ENCODE peak calls at places on chromosomes 5 and 9, in six cellular contexts. N is K562, I is GM23338, L is GM12878, W is HepG2, T is A549. X is an unnamed sample. For H3K4me1, the result is how much of the 10 kb centered on the place peaks cover.

GRCh38 chr5:126015244-126016054 is 407.8 kb upstream of the GRAMD2B start:
- DNase-seq in N (no peak), I (no peak), L (no peak), W (no peak), T (no peak), X (no peak)

GRCh38 chr5:61575103-61575502 is 243.0 kb downstream of the ZSWIM6 start:
- DNase-seq in W (no peak), L (no peak), T (no peak), I (no peak), N (peak), X (no peak)

GRCh38 chr5:11334404-11334803 is 569.8 kb downstream of the CTNND2 start:
- DNase-seq in W (no peak), N (no peak), L (no peak), T (no peak), I (no peak), X (no peak)

GRCh38 chr9:33170464-33171156 is 3.5 kb upstream of the B4GALT1 start:
- DNase-seq in W (no peak), N (no peak), I (peak), T (no peak), L (no peak), X (no peak)

GRCh38 chr5:138282918-138283742 is 8.7 kb upstream of the GFRA3 start:
- DNase-seq in L (no peak), N (peak), T (peak), I (peak), W (peak), X (peak)

GRCh38 chr5:53972314-53972713 is 338.1 kb downstream of the ARL15 start:
- DNase-seq in I (no peak), L (no peak), N (no peak), W (no peak), T (no peak), X (no peak)

GRCh38 chr9:85349046-85349445 is 392.7 kb downstream of the AGTPBP1 start:
- DNase-seq in W (no peak), L (no peak), I (no peak), N (no peak), T (no peak), X (no peak)

GRCh38 chr5:135738564-135738875 is 95.9 kb upstream of the SLC25A48 start:
- DNase-seq in L (no peak), T (no peak), I (no peak), W (no peak), N (no peak), X (no peak)

GRCh38 chr5:142079243-142079642 is 29.3 kb upstream of the NDFIP1 start:
- DNase-seq in L (no peak), N (no peak), T (no peak), W (no peak), I (no peak), X (no peak)

GRCh38 chr9:33082538-33083326 is 6.3 kb upstream of the SMU1 start:
- DNase-seq in I (no peak), N (no peak), T (no peak), W (no peak), L (no peak), X (no peak)

GRCh38 chr5:74423383-74423782 is 217.1 kb downstream of the ENC1 start:
- DNase-seq in W (no peak), N (no peak), L (no peak), I (no peak), T (no peak), X (no peak)

GRCh38 chr9:131361202-131361833 is 32.6 kb upstream of the PRRC2B start:
- DNase-seq in L (no peak), N (no peak), W (no peak), I (no peak), T (no peak), X (no peak)

GRCh38 chr5:39898731-39899130 is 474.0 kb upstream of the DAB2 start:
- DNase-seq in W (no peak), L (no peak), N (no peak), I (no peak), T (no peak), X (no peak)

GRCh38 chr5:132456553-132457361 is 33.8 kb downstream of the IRF1 start:
- DNase-seq in T (no peak), I (no peak), W (no peak), N (no peak), L (peak), X (no peak)

GRCh38 chr5:126686451-126687126 is 85.8 kb downstream of the PHAX start:
- DNase-seq in N (peak), L (peak), T (no peak), W (no peak), I (no peak), X (no peak)

GRCh38 chr9:12811935-12812334 is 37.1 kb downstream of the LURAP1L start:
- DNase-seq in I (no peak), L (no peak), W (no peak), T (no peak), N (no peak), X (no peak)

GRCh38 chr5:172454355-172455086 is at the start of gene SH3PXD2B:
- DNase-seq in N (peak), T (peak), I (peak), W (peak), L (no peak), X (no peak)

GRCh38 chr5:103667068-103667467 is 104.5 kb upstream of the NUDT12 start:
- DNase-seq in I (no peak), N (no peak), L (no peak), W (no peak), T (peak), X (no peak)

GRCh38 chr9:38036359-38037084 is 32.5 kb downstream of the SHB start:
- DNase-seq in T (peak), I (no peak), L (no peak), W (no peak), N (peak), X (no peak)

GRCh38 chr5:4275232-4275631 is 679.6 kb downstream of the IRX1 start:
- DNase-seq in T (no peak), L (no peak), I (peak), N (no peak), W (no peak), X (no peak)

GRCh38 chr5:1729641-1730486 is 69.8 kb downstream of the MRPL36 start:
- DNase-seq in W (no peak), N (no peak), I (no peak), T (no peak), L (no peak), X (no peak)

GRCh38 chr5:6142353-6142752 is 236.0 kb downstream of the MED10 start:
- DNase-seq in T (no peak), W (no peak), L (no peak), N (no peak), I (no peak), X (no peak)

GRCh38 chr5:20972419-20972925 is 984.5 kb upstream of the CDH18 start:
- DNase-seq in T (peak), I (peak), L (no peak), N (no peak), W (peak), X (peak)

GRCh38 chr5:113163328-113163727 is 186.7 kb downstream of the DCP2 start:
- DNase-seq in N (no peak), W (no peak), L (no peak), I (no peak), T (no peak), X (no peak)

GRCh38 chr5:134905246-134905996 is 490 bp downstream of the PCBD2 start:
- DNase-seq in I (peak), L (peak), N (peak), W (peak), T (peak), X (peak)

GRCh38 chr9:90773593-90773992 is 28.0 kb upstream of the SYK start:
- DNase-seq in I (peak), L (no peak), W (no peak), T (no peak), N (peak), X (no peak)

GRCh38 chr5:107124376-107124775 is 546.4 kb downstream of the EFNA5 start:
- DNase-seq in W (no peak), T (no peak), I (no peak), N (no peak), L (no peak), X (no peak)
- H3K4me1 ChIP-seq in W (under half), T (under half), I (under half), N (under half), L (under half), X (under half)

DNA sequence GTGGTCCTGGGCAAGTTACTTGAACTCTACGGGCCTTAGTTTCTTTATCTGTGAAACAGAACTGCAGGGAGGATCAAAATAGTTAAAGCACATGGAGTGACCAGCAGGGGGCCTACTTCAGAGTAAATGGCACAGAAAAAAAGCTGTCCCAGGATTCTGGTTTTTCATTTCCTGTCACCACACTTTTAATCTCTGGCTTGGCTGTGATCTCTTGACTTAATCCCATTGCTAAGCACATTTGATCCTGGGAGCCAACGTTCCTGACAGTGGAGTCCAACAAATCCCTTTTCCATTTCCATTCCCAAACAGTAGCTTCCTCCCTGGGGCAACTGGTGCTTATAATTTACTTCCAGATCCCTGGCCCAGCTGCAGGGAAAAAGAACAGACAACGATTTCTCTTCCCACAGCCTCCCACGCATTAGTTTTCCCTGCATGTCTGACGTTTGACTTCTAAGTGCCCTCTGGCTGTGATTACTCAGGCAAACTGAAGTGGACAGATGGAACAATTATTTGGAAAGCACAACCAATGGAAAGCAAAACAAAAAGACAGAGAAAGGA is 136.5 kb upstream of the STK32A start:
- DNase-seq in W (peak), T (peak), L (no peak), I (peak), N (no peak), X (no peak)
- TF ChIP-seq REST in W (no peak), T (no peak), L (no peak), I (no peak), N (no peak), X (no peak)

DNA sequence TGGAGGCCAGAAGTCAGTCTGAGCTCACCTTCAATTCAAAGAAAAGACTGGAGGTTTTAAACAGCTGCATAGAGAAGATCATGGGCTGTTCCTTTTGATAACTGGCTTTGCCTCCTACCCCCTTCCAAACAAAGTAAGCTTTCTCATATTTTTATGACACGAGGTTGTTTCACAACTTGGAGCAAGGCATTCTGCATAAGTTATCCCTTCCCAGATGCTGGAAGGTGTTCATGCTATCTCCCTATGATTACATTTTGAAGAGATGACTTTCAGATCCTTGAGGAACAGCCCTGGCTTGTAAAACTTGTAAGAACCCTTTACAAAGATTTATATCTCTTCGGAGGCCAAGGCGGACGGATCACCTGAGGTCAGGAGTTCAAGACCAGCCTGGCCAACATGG is 571.9 kb upstream of the FTMT start:
- DNase-seq in I (no peak), L (no peak), W (no peak), N (no peak), T (no peak), X (no peak)
- H3K4me1 ChIP-seq in I (under half), L (under half), W (under half), N (under half), T (under half), X (under half)

DNA sequence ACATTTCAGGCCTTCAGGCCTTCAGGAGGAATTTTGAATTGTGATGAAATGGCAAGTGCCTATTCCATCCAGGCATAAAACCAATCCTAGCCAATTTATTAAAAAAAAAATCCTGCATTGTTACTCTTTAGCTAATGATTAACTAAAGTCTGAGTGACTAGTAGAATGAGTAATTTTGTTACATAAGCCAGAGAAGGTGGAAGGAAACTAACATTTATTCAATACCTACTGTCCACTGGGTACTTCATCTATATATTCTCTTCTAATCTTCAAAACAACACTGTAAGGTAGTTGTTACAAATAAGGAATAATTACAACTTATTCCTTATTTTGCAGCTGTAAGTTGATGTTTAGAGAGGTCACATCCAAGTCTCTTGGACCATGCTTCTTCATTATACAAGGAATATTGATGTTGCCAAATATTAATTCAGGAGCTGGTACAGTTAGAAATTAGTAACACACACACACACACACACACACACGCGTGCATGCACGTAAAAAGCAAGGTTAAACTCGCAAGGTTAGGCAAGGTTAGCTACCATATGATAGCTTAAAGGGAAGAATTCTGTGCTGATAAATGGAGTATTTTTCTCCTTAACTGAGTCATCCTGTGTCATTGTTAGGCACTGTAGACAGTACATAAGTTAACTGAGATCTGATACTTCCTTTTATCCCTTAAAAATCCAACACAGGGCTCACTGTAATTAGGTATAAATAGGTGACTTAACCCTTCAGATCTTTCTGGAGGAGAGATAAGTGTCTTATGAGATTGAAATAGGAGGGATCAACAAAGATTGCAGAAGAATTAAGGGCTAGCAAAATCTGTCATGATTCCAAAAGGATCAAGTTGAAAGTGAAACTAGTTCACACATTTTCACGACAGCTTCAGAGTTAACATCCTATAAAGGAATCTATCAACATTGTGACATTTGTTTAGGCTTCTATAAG is 596.9 kb downstream of the PDE4D start:
- DNase-seq in N (no peak), I (no peak), W (peak), T (peak), L (no peak), X (peak)
- TF ChIP-seq REST in N (no peak), I (no peak), W (no peak), T (no peak), L (no peak), X (no peak)

GRCh38 chr9:109479822-109480221 is 18.3 kb downstream of the PTPN3 start:
- DNase-seq in W (no peak), I (no peak), L (no peak), N (no peak), T (no peak), X (no peak)
- H3K4me1 ChIP-seq in W (half or more), I (under half), L (under half), N (under half), T (half or more), X (under half)

DNA sequence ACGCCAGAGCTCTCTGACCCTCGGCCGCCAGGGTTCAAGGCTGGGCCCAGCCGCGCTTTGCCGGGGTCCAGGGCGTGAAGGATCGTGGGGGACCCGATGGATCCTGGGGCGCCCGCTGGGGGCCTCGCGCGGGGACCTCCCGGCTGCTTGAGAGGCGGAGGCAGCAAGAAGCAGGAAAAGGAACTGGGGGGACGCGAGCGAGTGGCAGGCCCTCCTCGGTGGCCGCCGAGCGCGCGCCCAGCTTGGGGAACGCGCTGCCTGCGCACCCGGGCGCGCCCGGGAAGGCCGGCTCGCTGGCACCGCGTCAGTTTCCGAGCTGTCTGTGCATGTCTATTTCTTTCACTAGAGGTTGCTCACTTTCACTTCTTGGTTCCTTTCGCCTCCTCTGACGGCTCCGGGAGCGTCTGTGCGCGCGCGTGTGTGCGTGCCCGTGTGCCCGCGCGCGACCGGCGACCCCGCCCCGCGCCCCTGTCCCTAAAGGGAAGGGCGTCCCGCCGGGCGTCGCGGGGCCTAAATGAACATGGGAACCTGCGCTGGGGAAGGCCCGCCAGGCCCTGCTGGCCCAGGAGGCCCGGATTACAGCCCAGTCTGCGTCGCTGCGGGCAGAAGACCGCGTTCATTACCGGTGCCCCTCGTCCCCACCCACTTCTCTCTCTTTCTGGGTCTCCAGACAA is 205.5 kb upstream of the IER5L start:
- DNase-seq in L (peak), I (peak), W (no peak), T (no peak), N (no peak), X (no peak)
- TF ChIP-seq REST in L (no peak), I (no peak), W (no peak), T (no peak), N (no peak), X (no peak)

GRCh38 chr9:124296800-124297552 is 39.2 kb downstream of the NEK6 start:
- DNase-seq in W (no peak), T (no peak), L (no peak), N (no peak), I (no peak), X (no peak)
- H3K4me1 ChIP-seq in W (half or more), T (half or more), L (half or more), N (under half), I (under half), X (half or more)

DNA sequence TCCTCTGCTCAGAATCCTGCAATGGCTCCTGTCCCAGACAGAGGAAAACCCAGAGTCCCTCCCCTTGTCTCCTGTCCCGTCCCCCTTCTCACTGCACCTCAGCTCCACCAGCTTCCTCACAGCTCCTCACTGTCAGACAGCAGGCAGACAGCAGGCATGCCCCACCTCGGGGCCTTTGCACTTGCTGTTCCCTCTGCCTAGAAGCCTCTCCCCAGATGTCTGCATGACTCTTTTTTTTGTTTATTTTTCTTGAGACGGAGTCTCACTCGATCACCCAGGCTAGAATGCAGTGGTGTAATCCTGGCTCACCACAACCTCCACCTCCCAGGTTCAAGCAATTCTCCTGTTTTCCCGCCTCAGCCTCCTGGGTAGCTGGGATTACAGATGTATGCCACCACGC is 8.8 kb upstream of the SLC6A7 start:
- DNase-seq in I (no peak), T (no peak), L (no peak), N (no peak), W (no peak), X (no peak)
- TF ChIP-seq REST in I (no peak), T (no peak), L (no peak), N (no peak), W (no peak), X (no peak)

DNA sequence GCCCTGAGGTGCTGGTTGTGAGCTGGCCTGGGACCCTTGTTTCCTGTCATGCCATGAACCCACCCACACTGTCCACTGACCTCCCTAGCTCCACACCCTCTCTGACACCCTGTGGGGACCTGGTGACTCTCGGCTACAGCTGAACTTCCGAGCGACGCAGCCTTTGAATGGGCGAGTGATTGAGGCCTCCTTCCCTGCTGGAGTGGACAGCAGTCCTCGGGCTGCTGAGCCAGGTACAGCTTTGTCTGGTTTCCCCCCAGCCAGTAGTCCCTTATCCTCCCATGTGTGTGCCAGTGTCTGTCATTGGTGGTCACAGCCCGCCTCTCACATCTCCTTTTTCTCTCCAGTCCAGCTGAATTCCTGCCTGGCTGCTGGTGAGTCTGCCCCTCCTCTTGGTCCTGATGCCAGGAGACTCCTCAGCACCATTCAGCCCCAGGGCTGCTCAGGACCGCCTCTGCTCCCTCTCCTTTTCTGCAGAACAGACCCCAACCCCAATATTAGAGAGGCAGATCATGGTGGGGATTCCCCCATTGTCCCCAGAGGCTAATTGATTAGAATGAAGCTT is 6.1 kb downstream of the CA9 start:
- DNase-seq in I (no peak), N (no peak), W (no peak), T (no peak), L (no peak), X (no peak)
- H3K4me1 ChIP-seq in I (under half), N (under half), W (under half), T (under half), L (under half), X (under half)

DNA sequence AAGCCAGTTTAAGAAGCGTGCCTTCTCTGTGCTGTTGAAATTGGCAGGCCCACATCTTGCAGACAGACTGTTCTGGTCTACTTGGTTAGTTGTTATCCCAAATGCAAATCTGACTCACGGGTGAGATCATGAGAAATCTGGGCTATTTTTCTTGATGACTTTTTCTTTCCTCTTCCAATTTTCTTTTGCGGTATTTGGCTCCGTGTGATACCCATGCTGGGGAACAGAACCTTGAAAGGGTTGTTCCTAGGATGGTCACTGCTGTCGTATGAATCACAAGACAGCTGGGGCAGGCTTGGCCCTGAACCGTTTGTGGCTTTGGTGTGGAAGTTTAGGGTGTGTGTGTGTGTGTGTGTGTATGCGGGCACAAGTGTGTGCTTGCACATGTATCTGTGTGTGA is 24.6 kb downstream of the PDZD2 start:
- DNase-seq in I (no peak), N (no peak), T (no peak), L (no peak), W (no peak), X (no peak)
- TF ChIP-seq REST in I (no peak), N (no peak), T (no peak), L (no peak), W (no peak), X (no peak)